ENCODE peak calls at places on chromosomes 16 and 17, in nine cellular contexts. O is stomach, I is GM23338, W is keratinocyte, G is cardiac fibroblast, Z is psoas muscle, J is ascending aorta, R is body of pancreas, A is HCT116. T is an unnamed sample.

GRCh38 chr17:78828470-78829185 is 12.0 kb downstream of the USP36 start:
- DNase-seq in W (no peak), R (no peak), A (peak; percentile 24), O (no peak), Z (no peak), J (no peak), I (peak; percentile 30), G (peak; percentile 40), T (peak; percentile 59)

GRCh38 chr16:89918453-89919347 is at the start of gene MC1R:
- DNase-seq in G (peak; percentile 66), R (no peak), I (peak; percentile 71), J (no peak), W (no peak), O (no peak), A (peak; percentile 26), Z (no peak), T (peak; percentile 51)

GRCh38 chr16:88478115-88478514 is 25.0 kb downstream of the ZFPM1 start:
- DNase-seq in A (no peak), Z (no peak), G (no peak), J (no peak), R (no peak), O (no peak), W (no peak), I (no peak), T (no peak)

GRCh38 chr17:76446449-76447231 is 6.3 kb downstream of the UBE2O start:
- DNase-seq in W (peak; percentile 69), R (no peak), Z (no peak), I (peak; percentile 64), J (no peak), A (peak; percentile 75), G (peak; percentile 80), O (peak; percentile 42), T (peak; percentile 83)

GRCh38 chr17:27560668-27561067 is 70.3 kb upstream of the LGALS9 start:
- DNase-seq in R (peak; percentile 92), Z (peak; percentile 32), J (no peak), O (peak; percentile 50), W (no peak), A (no peak), I (no peak), G (peak; percentile 63), T (peak; percentile 62)

GRCh38 chr16:89113661-89114060 is 20.0 kb downstream of the ACSF3 start:
- DNase-seq in J (no peak), I (no peak), G (no peak), A (no peak), O (no peak), Z (peak; percentile 11), W (no peak), R (no peak), T (no peak)

GRCh38 chr16:1639840-1640239 is 27.7 kb downstream of the CRAMP1 start:
- DNase-seq in R (no peak), W (no peak), O (no peak), A (no peak), Z (no peak), I (no peak), G (no peak), J (no peak), T (no peak)

GRCh38 chr17:80720624-80721577 is 176.3 kb downstream of the RPTOR start:
- DNase-seq in Z (no peak), W (peak; percentile 77), R (peak; percentile 27), A (no peak), J (no peak), G (peak; percentile 24), O (peak; percentile 37), I (no peak), T (peak; percentile 62)

DNA sequence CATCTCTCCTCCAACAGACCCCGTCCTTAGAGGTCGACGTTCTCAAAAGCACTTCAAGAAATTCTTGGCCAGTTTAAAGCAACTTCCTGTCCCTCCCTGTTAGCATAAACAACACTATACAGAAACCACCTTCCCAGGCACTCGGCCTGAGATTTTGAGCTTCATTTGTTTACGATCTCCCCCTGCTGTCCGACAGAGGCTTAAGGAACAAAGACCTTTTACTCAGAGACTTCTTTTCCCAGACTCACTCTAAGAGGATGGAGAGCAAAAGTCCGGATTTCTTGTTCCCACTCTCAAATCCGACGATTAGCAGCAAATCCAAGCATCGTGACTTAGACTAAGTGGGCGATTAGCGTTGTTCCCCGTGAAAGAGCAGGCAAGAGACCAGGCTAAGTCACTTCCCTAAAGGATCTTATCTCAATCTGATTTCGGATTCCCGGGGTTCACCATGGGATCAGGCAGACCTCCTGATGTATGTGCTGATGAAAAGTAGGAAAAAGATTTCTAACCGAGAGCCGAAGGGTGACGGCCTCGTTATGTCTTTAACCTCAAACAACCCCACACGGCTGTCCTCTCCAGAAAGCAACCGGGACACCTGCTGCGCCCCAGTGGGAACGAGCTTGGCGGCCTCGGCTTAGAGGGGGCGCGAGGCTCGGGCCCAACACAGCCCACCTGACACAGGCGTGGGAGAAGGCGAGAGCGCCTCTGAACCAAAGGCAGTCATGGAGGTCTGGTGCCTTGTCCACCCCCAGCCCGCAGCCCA is 591 bp downstream of the INPP5K start:
- DNase-seq in A (peak; percentile 51), J (no peak), I (peak; percentile 95), Z (no peak), R (peak; percentile 65), O (peak; percentile 64), W (no peak), G (peak; percentile 95), T (peak; percentile 94)
- TF ChIP-seq CTCF in A (peak; percentile 52), J (peak; percentile 79), I (peak; percentile 61), Z (peak; percentile 63), R (peak; percentile 34), O (no peak), W (peak; percentile 53), G (peak; percentile 73), T (peak; percentile 81)

GRCh38 chr16:527015-527903 is at the start of gene CAPN15:
- DNase-seq in A (peak; percentile 32), G (peak; percentile 95), Z (peak; percentile 89), J (peak; percentile 43), I (peak; percentile 90), W (no peak), O (peak; percentile 90), R (peak; percentile 92), T (peak; percentile 86)

GRCh38 chr16:531494-532125 is 4.1 kb downstream of the CAPN15 start:
- DNase-seq in I (no peak), J (no peak), R (no peak), A (no peak), G (no peak), O (no peak), Z (no peak), W (no peak), T (no peak)

GRCh38 chr16:529012-529575 is 1.6 kb downstream of the CAPN15 start:
- DNase-seq in I (no peak), O (no peak), W (no peak), A (no peak), R (peak; percentile 60), Z (no peak), G (no peak), J (no peak), T (no peak)

GRCh38 chr16:528111-529011 is 849 bp downstream of the CAPN15 start:
- DNase-seq in I (peak; percentile 63), W (no peak), O (peak; percentile 66), G (peak; percentile 65), Z (no peak), J (no peak), R (peak; percentile 54), A (no peak), T (peak; percentile 68)

GRCh38 chr16:530111-530817 is 2.8 kb downstream of the CAPN15 start:
- DNase-seq in Z (no peak), R (no peak), W (no peak), I (no peak), J (no peak), O (no peak), A (no peak), G (no peak), T (no peak)
- H3K4me3 ChIP-seq in Z (peak overlapping the region; percentile 87), R (no peak overlapping the region), W (no peak overlapping the region), I (no peak overlapping the region), J (no peak overlapping the region), O (no peak overlapping the region), A (no peak overlapping the region), G (no peak overlapping the region), T (no peak overlapping the region)

DNA sequence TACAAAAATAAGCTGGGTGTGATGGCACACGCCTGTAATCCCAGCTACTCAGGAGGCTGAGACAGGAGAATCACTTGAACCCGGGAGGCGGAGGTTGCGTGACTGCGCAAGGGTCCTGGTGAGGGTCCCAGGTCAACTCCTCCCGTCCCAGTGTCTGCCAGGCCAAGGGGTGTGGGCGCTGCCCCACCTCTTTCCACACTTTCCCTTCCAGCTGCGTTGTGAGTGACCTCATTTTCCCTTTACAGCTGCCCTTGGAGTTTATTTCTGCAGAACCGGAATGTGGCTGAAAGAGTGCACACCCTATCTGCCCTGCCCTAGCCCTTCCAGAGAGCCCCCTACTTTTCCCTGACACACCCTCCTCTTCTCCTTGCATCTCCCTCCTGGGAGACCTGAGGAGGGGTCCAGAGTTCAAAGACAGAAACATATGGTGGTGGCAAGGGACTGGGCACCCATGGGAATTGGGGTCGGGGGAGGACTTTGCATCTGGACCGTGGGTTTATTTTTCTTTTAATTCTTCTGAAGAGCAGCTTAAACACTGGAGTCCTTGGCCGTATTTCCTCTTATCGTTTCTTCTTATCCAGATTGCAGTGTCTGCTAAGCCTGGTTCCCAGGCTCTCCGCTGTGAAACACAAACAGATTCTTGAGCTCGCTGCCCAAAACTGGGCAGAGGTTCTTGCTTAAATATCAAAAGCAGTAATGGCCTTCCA is 20.9 kb downstream of the MRC2 start:
- DNase-seq in J (peak; percentile 4), G (no peak), Z (no peak), W (no peak), R (no peak), O (no peak), I (no peak), A (no peak), T (no peak)
- TF ChIP-seq CTCF in J (no peak), G (no peak), Z (no peak), W (no peak), R (no peak), O (no peak), I (no peak), A (no peak), T (no peak)

DNA sequence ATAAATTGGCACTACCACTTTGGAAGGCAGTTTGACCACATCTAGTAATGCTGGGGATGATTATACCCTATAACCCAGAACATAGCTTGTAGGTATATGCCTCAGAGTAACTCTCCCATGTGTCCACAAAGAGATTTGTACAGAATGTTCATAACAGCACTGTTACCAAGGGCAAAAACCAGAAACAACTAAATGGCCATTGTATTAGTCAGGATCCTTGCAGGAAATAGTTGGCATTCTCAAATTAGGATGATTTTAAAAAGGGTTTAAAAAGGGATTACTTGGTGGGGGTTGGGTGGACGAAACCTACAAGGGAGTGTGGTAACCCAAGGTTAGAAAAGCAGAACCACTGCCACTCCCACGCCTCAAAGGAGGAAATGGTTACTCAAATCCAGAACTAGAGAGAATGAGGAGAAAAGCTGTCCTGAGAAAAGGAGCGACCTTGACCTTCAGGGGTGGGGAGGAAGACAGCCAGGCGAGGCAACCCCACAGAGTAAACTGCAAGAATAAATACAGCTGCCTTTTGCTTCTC is 2.1 kb downstream of the CPPED1 start:
- DNase-seq in W (no peak), A (no peak), J (no peak), Z (no peak), I (no peak), G (peak; percentile 93), O (no peak), R (no peak), T (peak; percentile 96)
- H3K4me3 ChIP-seq in W (no peak overlapping the region), A (peak overlapping the region; percentile 93), J (no peak overlapping the region), Z (no peak overlapping the region), I (no peak overlapping the region), G (no peak overlapping the region), O (no peak overlapping the region), R (no peak overlapping the region), T (peak overlapping the region; percentile 33)

DNA sequence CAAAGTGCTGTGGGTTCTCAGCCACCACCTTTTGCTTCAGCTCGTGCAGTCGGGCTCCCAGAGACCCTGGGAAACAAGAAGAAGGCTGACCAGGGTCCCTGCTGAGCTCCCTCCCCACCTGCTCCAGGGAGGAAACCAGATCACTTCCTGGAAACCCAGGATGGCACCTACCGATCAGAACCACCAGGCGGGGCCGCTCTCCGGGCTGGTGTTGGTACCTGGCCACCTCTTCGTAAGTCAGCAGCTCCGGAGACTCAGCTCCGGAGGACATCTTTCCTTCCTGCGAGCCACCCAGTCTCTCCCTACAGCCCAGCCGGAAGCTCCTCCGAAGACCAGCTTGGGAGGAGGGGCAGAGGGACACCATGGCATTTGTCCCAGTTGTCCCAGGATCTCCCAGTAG is 18.9 kb downstream of the MPP3 start:
- DNase-seq in A (no peak), W (no peak), Z (no peak), O (no peak), J (no peak), I (peak; percentile 71), R (no peak), G (no peak), T (no peak)
- TF ChIP-seq CTCF in A (peak; percentile 18), W (no peak), Z (no peak), O (no peak), J (no peak), I (peak; percentile 43), R (no peak), G (no peak), T (no peak)

T was measured in fibroblast of pulmonary artery.